ENCODE peak calls at places on chromosomes 12 and 14, in six cellular contexts. One of them, this sample, is unnamed.

GRCh38 chr14:30521899-30522736 is 36.8 kb upstream of the G2E3 start:
- DNase-seq in kidney epithelial cell: peak
- DNase-seq in spleen: no peak
- DNase-seq in GM23248: peak
- DNase-seq in ascending aorta: no peak
- DNase-seq in pancreas: no peak
- DNase-seq in this sample: no peak

GRCh38 chr12:52741378-52742195 is 35.6 kb downstream of the KRT76 start:
- DNase-seq in spleen: no peak
- DNase-seq in ascending aorta: no peak
- DNase-seq in kidney epithelial cell: peak
- DNase-seq in pancreas: peak
- DNase-seq in GM23248: peak
- DNase-seq in this sample: no peak

GRCh38 chr12:34394211-34395055 is 372.1 kb downstream of the ALG10 start:
- DNase-seq in GM23248: no peak
- DNase-seq in spleen: peak
- DNase-seq in kidney epithelial cell: no peak
- DNase-seq in pancreas: no peak
- DNase-seq in ascending aorta: peak
- DNase-seq in this sample: no peak

GRCh38 chr12:128942960-128943477 is 89.7 kb downstream of the GLT1D1 start:
- DNase-seq in kidney epithelial cell: no peak
- DNase-seq in pancreas: no peak
- DNase-seq in GM23248: no peak
- DNase-seq in ascending aorta: no peak
- DNase-seq in spleen: no peak
- DNase-seq in this sample: no peak

GRCh38 chr12:51683763-51684357 is 92.8 kb downstream of the SCN8A start:
- DNase-seq in GM23248: peak
- DNase-seq in kidney epithelial cell: no peak
- DNase-seq in spleen: no peak
- DNase-seq in ascending aorta: no peak
- DNase-seq in pancreas: peak
- DNase-seq in this sample: no peak

GRCh38 chr12:110199360-110200123 is 75.4 kb downstream of the IFT81 start:
- DNase-seq in kidney epithelial cell: peak
- DNase-seq in pancreas: no peak
- DNase-seq in spleen: no peak
- DNase-seq in GM23248: peak
- DNase-seq in ascending aorta: no peak
- DNase-seq in this sample: no peak

GRCh38 chr12:53862831-53863230 is 75.8 kb upstream of the HOXC13 start:
- DNase-seq in kidney epithelial cell: no peak
- DNase-seq in pancreas: no peak
- DNase-seq in spleen: no peak
- DNase-seq in ascending aorta: no peak
- DNase-seq in GM23248: peak
- DNase-seq in this sample: no peak

GRCh38 chr14:104305511-104306449 is 167.4 kb downstream of the KIF26A start:
- DNase-seq in GM23248: no peak
- DNase-seq in spleen: peak
- DNase-seq in ascending aorta: no peak
- DNase-seq in kidney epithelial cell: no peak
- DNase-seq in pancreas: no peak
- DNase-seq in this sample: no peak

GRCh38 chr12:52327830-52328500 is 6.8 kb upstream of the KRT83 start:
- DNase-seq in ascending aorta: no peak
- DNase-seq in GM23248: no peak
- DNase-seq in pancreas: no peak
- DNase-seq in kidney epithelial cell: no peak
- DNase-seq in spleen: peak
- DNase-seq in this sample: no peak

GRCh38 chr12:91109148-91109564 is 2.1 kb downstream of the LUM start:
- DNase-seq in ascending aorta: no peak
- DNase-seq in spleen: no peak
- DNase-seq in kidney epithelial cell: no peak
- DNase-seq in pancreas: peak
- DNase-seq in GM23248: peak
- DNase-seq in this sample: no peak

GRCh38 chr12:17411662-17412061 is 678.3 kb downstream of the RERGL start:
- DNase-seq in kidney epithelial cell: no peak
- DNase-seq in spleen: no peak
- DNase-seq in ascending aorta: no peak
- DNase-seq in pancreas: no peak
- DNase-seq in GM23248: no peak
- DNase-seq in this sample: no peak

GRCh38 chr14:91511014-91511466 is 930 bp upstream of the PPP4R3A start:
- DNase-seq in spleen: no peak
- DNase-seq in kidney epithelial cell: no peak
- DNase-seq in GM23248: no peak
- DNase-seq in pancreas: no peak
- DNase-seq in ascending aorta: no peak
- DNase-seq in this sample: no peak

GRCh38 chr12:21776242-21776641 is 1.7 kb upstream of the KCNJ8 start:
- DNase-seq in ascending aorta: no peak
- DNase-seq in spleen: no peak
- DNase-seq in GM23248: no peak
- DNase-seq in pancreas: no peak
- DNase-seq in kidney epithelial cell: no peak
- DNase-seq in this sample: no peak

GRCh38 chr14:65366802-65367570 is 45.5 kb upstream of the FUT8 start:
- DNase-seq in pancreas: no peak
- DNase-seq in GM23248: no peak
- DNase-seq in spleen: no peak
- DNase-seq in ascending aorta: no peak
- DNase-seq in kidney epithelial cell: no peak
- DNase-seq in this sample: no peak

GRCh38 chr14:90644882-90645281 is 171.3 kb downstream of the TTC7B start:
- DNase-seq in GM23248: peak
- DNase-seq in pancreas: no peak
- DNase-seq in spleen: no peak
- DNase-seq in ascending aorta: no peak
- DNase-seq in kidney epithelial cell: no peak
- DNase-seq in this sample: no peak

GRCh38 chr14:59022144-59022543 is 166.3 kb upstream of the DAAM1 start:
- DNase-seq in ascending aorta: no peak
- DNase-seq in pancreas: no peak
- DNase-seq in GM23248: peak
- DNase-seq in kidney epithelial cell: no peak
- DNase-seq in spleen: no peak
- DNase-seq in this sample: no peak

GRCh38 chr12:85280138-85280983 is at the start of gene ALX1:
- DNase-seq in ascending aorta: no peak
- DNase-seq in pancreas: no peak
- DNase-seq in GM23248: peak
- DNase-seq in kidney epithelial cell: no peak
- DNase-seq in spleen: peak
- DNase-seq in this sample: no peak

GRCh38 chr14:75539562-75540478 is 17.6 kb downstream of the BATF start:
- DNase-seq in pancreas: no peak
- DNase-seq in ascending aorta: no peak
- DNase-seq in GM23248: no peak
- DNase-seq in kidney epithelial cell: no peak
- DNase-seq in spleen: no peak
- DNase-seq in this sample: no peak

GRCh38 chr14:75540479-75540851 is 18.2 kb downstream of the BATF start:
- DNase-seq in ascending aorta: no peak
- DNase-seq in spleen: no peak
- DNase-seq in GM23248: no peak
- DNase-seq in pancreas: no peak
- DNase-seq in kidney epithelial cell: no peak
- DNase-seq in this sample: no peak

GRCh38 chr14:75543258-75543657 is 21.0 kb downstream of the BATF start:
- DNase-seq in pancreas: no peak
- DNase-seq in spleen: no peak
- DNase-seq in GM23248: no peak
- DNase-seq in ascending aorta: no peak
- DNase-seq in kidney epithelial cell: no peak
- DNase-seq in this sample: no peak

GRCh38 chr14:75543786-75544185 is 21.5 kb downstream of the BATF start:
- DNase-seq in kidney epithelial cell: no peak
- DNase-seq in spleen: no peak
- DNase-seq in pancreas: no peak
- DNase-seq in GM23248: no peak
- DNase-seq in ascending aorta: no peak
- DNase-seq in this sample: no peak

GRCh38 chr14:75542585-75543091 is 20.4 kb downstream of the BATF start:
- DNase-seq in kidney epithelial cell: no peak
- DNase-seq in ascending aorta: peak
- DNase-seq in pancreas: peak
- DNase-seq in spleen: peak
- DNase-seq in GM23248: peak
- DNase-seq in this sample: no peak
- H3K4me3 ChIP-seq in kidney epithelial cell: no peak
- H3K4me3 ChIP-seq in ascending aorta: no peak
- H3K4me3 ChIP-seq in pancreas: no peak
- H3K4me3 ChIP-seq in spleen: no peak
- H3K4me3 ChIP-seq in GM23248: no peak
- H3K4me3 ChIP-seq in this sample: no peak

DNA sequence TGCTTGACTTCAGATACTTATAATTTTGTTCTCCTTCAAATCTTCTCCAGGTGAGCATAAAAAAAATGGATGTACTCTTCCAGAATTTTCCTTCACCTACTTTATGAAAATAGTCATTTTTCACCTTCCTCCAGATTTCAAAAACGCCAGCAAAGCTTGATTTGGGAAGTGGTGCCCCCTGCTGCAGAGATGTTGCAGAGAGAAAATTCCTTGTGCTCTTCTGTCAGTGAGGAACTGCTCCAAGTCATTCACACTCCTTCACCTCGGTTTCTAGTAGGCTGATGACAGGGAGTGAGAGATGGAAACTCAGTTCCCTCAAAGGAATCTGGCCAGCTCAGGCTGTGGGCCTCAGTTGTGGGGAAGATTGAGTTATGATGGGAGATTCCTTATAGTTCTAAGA is 24.2 kb upstream of the RNASE3 start:
- DNase-seq in ascending aorta: no peak
- DNase-seq in spleen: no peak
- DNase-seq in pancreas: no peak
- DNase-seq in kidney epithelial cell: no peak
- DNase-seq in GM23248: peak
- DNase-seq in this sample: no peak
- H3K4me3 ChIP-seq in ascending aorta: no peak
- H3K4me3 ChIP-seq in spleen: no peak
- H3K4me3 ChIP-seq in pancreas: no peak
- H3K4me3 ChIP-seq in kidney epithelial cell: no peak
- H3K4me3 ChIP-seq in GM23248: no peak
- H3K4me3 ChIP-seq in this sample: no peak

GRCh38 chr14:56463491-56463890 is 116.1 kb upstream of the TMEM260 start:
- DNase-seq in GM23248: no peak
- DNase-seq in spleen: no peak
- DNase-seq in pancreas: no peak
- DNase-seq in ascending aorta: no peak
- DNase-seq in kidney epithelial cell: no peak
- DNase-seq in this sample: no peak
- H3K4me3 ChIP-seq in GM23248: no peak
- H3K4me3 ChIP-seq in spleen: no peak
- H3K4me3 ChIP-seq in pancreas: no peak
- H3K4me3 ChIP-seq in ascending aorta: no peak
- H3K4me3 ChIP-seq in kidney epithelial cell: no peak
- H3K4me3 ChIP-seq in this sample: no peak

DNA sequence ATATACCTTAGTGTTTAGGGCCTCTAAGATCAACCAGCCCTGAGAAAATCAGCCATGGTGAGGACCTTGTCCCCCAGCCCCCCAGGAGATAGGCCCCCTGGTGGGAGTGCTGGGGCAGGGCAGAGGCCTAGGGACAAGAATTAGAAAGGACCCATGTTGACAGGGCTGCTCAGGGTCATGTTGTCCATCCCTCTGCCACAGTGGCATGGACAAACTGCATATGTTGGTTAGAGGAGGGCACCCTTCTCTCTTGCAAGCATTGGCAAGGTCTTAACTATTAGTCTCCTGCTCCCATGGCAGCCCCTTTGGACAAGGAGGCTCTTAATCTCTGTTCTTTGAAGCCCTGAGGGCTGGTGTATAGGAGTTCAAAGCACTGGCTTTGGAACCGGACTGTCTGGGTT is 755 bp upstream of the PTPN6 start:
- DNase-seq in pancreas: no peak
- DNase-seq in spleen: peak
- DNase-seq in GM23248: no peak
- DNase-seq in kidney epithelial cell: no peak
- DNase-seq in ascending aorta: no peak
- DNase-seq in this sample: no peak
- H3K4me3 ChIP-seq in pancreas: no peak
- H3K4me3 ChIP-seq in spleen: no peak
- H3K4me3 ChIP-seq in GM23248: no peak
- H3K4me3 ChIP-seq in kidney epithelial cell: no peak
- H3K4me3 ChIP-seq in ascending aorta: no peak
- H3K4me3 ChIP-seq in this sample: no peak

GRCh38 chr12:57520008-57520726 is at the start of gene DDIT3:
- DNase-seq in kidney epithelial cell: peak
- DNase-seq in GM23248: peak
- DNase-seq in ascending aorta: peak
- DNase-seq in pancreas: peak
- DNase-seq in spleen: peak
- DNase-seq in this sample: peak

GRCh38 chr12:57518176-57518919 is 2.0 kb downstream of the DDIT3 start:
- DNase-seq in GM23248: peak
- DNase-seq in ascending aorta: no peak
- DNase-seq in kidney epithelial cell: no peak
- DNase-seq in pancreas: no peak
- DNase-seq in spleen: no peak
- DNase-seq in this sample: no peak

GRCh38 chr12:57519758-57520007 is 631 bp downstream of the DDIT3 start:
- DNase-seq in spleen: no peak
- DNase-seq in GM23248: no peak
- DNase-seq in ascending aorta: no peak
- DNase-seq in pancreas: no peak
- DNase-seq in kidney epithelial cell: no peak
- DNase-seq in this sample: no peak

GRCh38 chr12:57517187-57517586 is 3.1 kb downstream of the DDIT3 start:
- DNase-seq in GM23248: peak
- DNase-seq in ascending aorta: no peak
- DNase-seq in pancreas: no peak
- DNase-seq in spleen: peak
- DNase-seq in kidney epithelial cell: no peak
- DNase-seq in this sample: no peak

GRCh38 chr12:57518920-57519757 is 1.2 kb downstream of the DDIT3 start:
- DNase-seq in ascending aorta: no peak
- DNase-seq in GM23248: peak
- DNase-seq in pancreas: peak
- DNase-seq in kidney epithelial cell: no peak
- DNase-seq in spleen: peak
- DNase-seq in this sample: no peak
- H3K4me3 ChIP-seq in ascending aorta: peak
- H3K4me3 ChIP-seq in GM23248: peak
- H3K4me3 ChIP-seq in pancreas: peak
- H3K4me3 ChIP-seq in kidney epithelial cell: peak
- H3K4me3 ChIP-seq in spleen: peak
- H3K4me3 ChIP-seq in this sample: peak

GRCh38 chr12:10215451-10215850 is 2.8 kb downstream of the GABARAPL1 start:
- DNase-seq in ascending aorta: no peak
- DNase-seq in GM23248: no peak
- DNase-seq in spleen: no peak
- DNase-seq in pancreas: no peak
- DNase-seq in kidney epithelial cell: no peak
- DNase-seq in this sample: no peak
- H3K4me3 ChIP-seq in ascending aorta: peak
- H3K4me3 ChIP-seq in GM23248: peak
- H3K4me3 ChIP-seq in spleen: no peak
- H3K4me3 ChIP-seq in pancreas: peak
- H3K4me3 ChIP-seq in kidney epithelial cell: no peak
- H3K4me3 ChIP-seq in this sample: no peak

This sample was measured in AG04449.